ENCODE peak calls at places on chromosome 14, in four cellular contexts. S is posterior cingulate gyrus, K is upper lobe of left lung, J is non-pigmented ciliary epithelial cell. M is an unnamed sample.

GRCh38 chr14:85579957-85580356 is 50.0 kb downstream of the FLRT2 start:
- DNase-seq in S (no peak), J (no peak), K (no peak), M (no peak)

GRCh38 chr14:31990959-31991541 is 86.1 kb upstream of the ARHGAP5 start:
- DNase-seq in J (no peak), K (no peak), S (no peak), M (no peak)

GRCh38 chr14:100731846-100732765 is 5.4 kb downstream of the DLK1 start:
- DNase-seq in J (no peak), K (no peak), S (peak), M (no peak)

GRCh38 chr14:41230683-41231082 is 376.0 kb upstream of the LRFN5 start:
- DNase-seq in J (no peak), S (no peak), K (no peak), M (no peak)

GRCh38 chr14:103543140-103543539 is 14.1 kb downstream of the TRMT61A start:
- DNase-seq in S (peak), K (peak), J (no peak), M (no peak)

GRCh38 chr14:35223927-35224326 is 68.3 kb upstream of the PSMA6 start:
- DNase-seq in S (no peak), K (no peak), J (no peak), M (no peak)

GRCh38 chr14:67999290-67999689 is 179.7 kb downstream of the RAD51B start:
- DNase-seq in K (no peak), J (peak), S (no peak), M (no peak)

GRCh38 chr14:56413721-56414120 is 165.9 kb upstream of the TMEM260 start:
- DNase-seq in K (no peak), J (no peak), S (no peak), M (no peak)

GRCh38 chr14:65792208-65792905 is 379.8 kb downstream of the FUT8 start:
- DNase-seq in K (no peak), S (no peak), J (peak), M (no peak)

GRCh38 chr14:96267336-96267735 is 11.3 kb downstream of the BDKRB1 start:
- DNase-seq in S (no peak), J (no peak), K (no peak), M (no peak)

GRCh38 chr14:68089146-68089715 is 269.7 kb downstream of the RAD51B start:
- DNase-seq in S (no peak), J (no peak), K (no peak), M (no peak)

GRCh38 chr14:28666961-28667360 is 99.6 kb upstream of the FOXG1 start:
- DNase-seq in J (no peak), S (no peak), K (no peak), M (no peak)

GRCh38 chr14:99676657-99677056 is 7.4 kb upstream of the CYP46A1 start:
- DNase-seq in K (peak), S (no peak), J (no peak), M (no peak)

GRCh38 chr14:98226411-98226810 is 1045.6 kb downstream of the BCL11B start:
- DNase-seq in J (no peak), K (peak), S (no peak), M (no peak)

GRCh38 chr14:69625299-69626131 is 14.1 kb downstream of the SUSD6 start:
- DNase-seq in K (no peak), J (no peak), S (peak), M (no peak)

GRCh38 chr14:100054553-100055075 is 10.6 kb upstream of the EVL start:
- DNase-seq in S (no peak), K (no peak), J (no peak), M (no peak)

GRCh38 chr14:68507544-68508081 is 285.3 kb downstream of the ZFP36L1 start:
- DNase-seq in K (no peak), S (no peak), J (no peak), M (no peak)

GRCh38 chr14:105690671-105691070 is 164.3 kb downstream of the TMEM121 start:
- DNase-seq in S (no peak), J (no peak), K (no peak), M (no peak)

GRCh38 chr14:77181603-77182437 is at the start of gene TMEM63C:
- DNase-seq in S (peak), K (peak), J (no peak), M (peak)

GRCh38 chr14:86654558-86655184 is 1124.7 kb downstream of the FLRT2 start:
- DNase-seq in J (no peak), K (no peak), S (no peak), M (no peak)

GRCh38 chr14:103185051-103186027 is 62.1 kb downstream of the TNFAIP2 start:
- DNase-seq in K (no peak), S (no peak), J (no peak), M (no peak)

GRCh38 chr14:46571970-46572369 is 79.6 kb downstream of the RPL10L start:
- DNase-seq in K (no peak), J (peak), S (no peak), M (no peak)

GRCh38 chr14:98931126-98931525 is 340.9 kb downstream of the BCL11B start:
- DNase-seq in S (no peak), K (no peak), J (no peak), M (no peak)

GRCh38 chr14:85566603-85567002 is 36.7 kb downstream of the FLRT2 start:
- DNase-seq in S (no peak), J (peak), K (no peak), M (no peak)

GRCh38 chr14:95287176-95287754 is 32.4 kb downstream of the CLMN start:
- DNase-seq in K (no peak), J (no peak), S (no peak), M (no peak)

GRCh38 chr14:31510222-31510621 is 22.4 kb upstream of the GPR33 start:
- DNase-seq in S (no peak), J (no peak), K (no peak), M (no peak)

GRCh38 chr14:35883677-35884293 is 57.6 kb downstream of the BRMS1L start:
- DNase-seq in J (no peak), S (no peak), K (no peak), M (peak)

GRCh38 chr14:20790439-20791116 is 9.5 kb downstream of the RNASE6 start:
- DNase-seq in K (peak), J (no peak), S (no peak), M (no peak)

GRCh38 chr14:105275267-105275946 is 25.4 kb downstream of the BRF1 start:
- DNase-seq in J (no peak), S (no peak), K (peak), M (no peak)

GRCh38 chr14:34013714-34014055 is 62.8 kb upstream of the EGLN3 start:
- DNase-seq in S (no peak), J (no peak), K (no peak), M (no peak)

GRCh38 chr14:86672071-86672470 is 1142.1 kb downstream of the FLRT2 start:
- DNase-seq in S (no peak), J (no peak), K (no peak), M (no peak)

GRCh38 chr14:63435838-63436237 is 107.3 kb downstream of the PPP2R5E start:
- DNase-seq in K (no peak), J (peak), S (peak), M (peak)

GRCh38 chr14:35047961-35048513 is 2.0 kb downstream of the FAM177A1 start:
- DNase-seq in J (no peak), K (no peak), S (no peak), M (no peak)

GRCh38 chr14:37019488-37019887 is 152.9 kb downstream of the SLC25A21 start:
- DNase-seq in J (no peak), K (no peak), S (no peak), M (no peak)

M was measured in substantia nigra.